ENCODE peak calls at places on chromosomes 2 and 18, in four cellular contexts. J is body of pancreas, D is tibial nerve, R is B cell. Y is an unnamed sample.

GRCh38 chr2:29742641-29743040 is 178.7 kb downstream of the ALK start:
- DNase-seq in J (no peak), R (no peak), D (no peak), Y (no peak)

GRCh38 chr2:108080177-108080576 is 93.9 kb downstream of the SLC5A7 start:
- DNase-seq in J (no peak), D (no peak), R (no peak), Y (no peak)

GRCh38 chr2:238081561-238081960 is 18.6 kb upstream of the ESPNL start:
- DNase-seq in R (no peak), J (no peak), D (no peak), Y (no peak)

GRCh38 chr2:160646684-160647444 is 153.3 kb upstream of the RBMS1 start:
- DNase-seq in D (no peak), R (no peak), J (no peak), Y (no peak)

GRCh38 chr2:11344956-11345671 is 678 bp upstream of the ROCK2 start:
- DNase-seq in R (no peak), J (peak; percentile 63), D (peak; percentile 92), Y (no peak)

GRCh38 chr2:221529943-221530652 is 42.0 kb downstream of the EPHA4 start:
- DNase-seq in D (no peak), R (no peak), J (no peak), Y (no peak)

GRCh38 chr2:27431395-27431794 is 3.0 kb downstream of the NRBP1 start:
- DNase-seq in D (no peak), R (no peak), J (no peak), Y (no peak)

GRCh38 chr2:43133708-43134570 is 92.5 kb downstream of the ZFP36L2 start:
- DNase-seq in J (no peak), D (no peak), R (peak; percentile 92), Y (peak; percentile 38)

GRCh38 chr2:30655211-30655610 is 152.0 kb downstream of the CAPN13 start:
- DNase-seq in D (no peak), J (no peak), R (no peak), Y (no peak)

GRCh38 chr2:68487773-68488355 is 20.5 kb downstream of the APLF start:
- DNase-seq in D (no peak), J (no peak), R (no peak), Y (peak; percentile 38)

GRCh38 chr2:154710078-154710477 is 11.6 kb downstream of the KCNJ3 start:
- DNase-seq in R (no peak), J (no peak), D (no peak), Y (no peak)

GRCh38 chr2:10889741-10890215 is 22.0 kb upstream of the KCNF1 start:
- DNase-seq in D (no peak), R (no peak), J (no peak), Y (no peak)

GRCh38 chr18:9869713-9870430 is 15.9 kb upstream of the TXNDC2 start:
- DNase-seq in J (peak; percentile 28), D (no peak), R (no peak), Y (peak; percentile 57)

GRCh38 chr2:184534986-184535385 is 63.3 kb upstream of the ZNF804A start:
- DNase-seq in J (no peak), R (no peak), D (no peak), Y (no peak)

GRCh38 chr2:69171070-69171811 is 158.3 kb downstream of the ANTXR1 start:
- DNase-seq in J (no peak), D (no peak), R (no peak), Y (no peak)

GRCh38 chr2:222819722-222820333 is 41.0 kb upstream of the ACSL3 start:
- DNase-seq in J (no peak), R (no peak), D (no peak), Y (no peak)

GRCh38 chr2:219002395-219003266 is 9.4 kb upstream of the CRYBA2 start:
- DNase-seq in D (no peak), J (peak; percentile 90), R (no peak), Y (peak; percentile 72)

GRCh38 chr18:13239557-13239956 is 21.0 kb downstream of the LDLRAD4 start:
- DNase-seq in J (peak; percentile 7), D (no peak), R (no peak), Y (no peak)

GRCh38 chr2:86625096-86625495 is 1.4 kb upstream of the RNF103 start:
- DNase-seq in R (no peak), D (no peak), J (no peak), Y (no peak)

GRCh38 chr18:67672142-67672541 is 155.6 kb upstream of the DSEL start:
- DNase-seq in R (no peak), J (no peak), D (no peak), Y (no peak)

GRCh38 chr2:33511141-33511540 is 34.7 kb downstream of the RASGRP3 start:
- DNase-seq in R (no peak), D (no peak), J (no peak), Y (no peak)
- TF ChIP-seq CTCF in R (no peak), D (no peak), J (no peak), Y (no peak)

DNA sequence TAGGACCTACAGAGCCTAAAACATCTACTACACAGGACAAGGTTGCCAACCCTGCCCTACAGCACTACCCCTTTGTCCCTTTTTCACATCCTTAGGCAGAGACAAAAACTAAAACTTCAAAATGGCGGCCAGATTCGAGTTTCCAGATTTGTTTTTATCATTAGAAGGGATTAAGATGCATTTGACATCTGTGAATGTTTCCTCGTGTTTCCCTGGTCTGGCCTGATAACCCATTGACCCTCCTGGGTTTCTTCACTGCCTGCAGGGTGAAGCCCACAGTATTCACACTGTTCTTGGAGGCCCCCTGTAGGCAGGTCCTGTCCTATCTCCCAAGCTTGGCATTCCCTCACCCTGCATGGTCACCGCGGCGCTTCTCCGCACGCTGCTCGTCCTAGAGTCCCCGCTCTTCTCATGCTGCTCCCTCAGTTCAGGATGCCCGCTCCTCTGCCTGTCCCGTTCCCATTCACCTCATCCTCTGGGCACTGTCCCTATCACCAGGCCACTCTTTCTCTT is 67.6 kb downstream of the TPGS2 start:
- DNase-seq in R (no peak), D (no peak), J (no peak), Y (no peak)
- TF ChIP-seq CTCF in R (no peak), D (no peak), J (no peak), Y (no peak)

DNA sequence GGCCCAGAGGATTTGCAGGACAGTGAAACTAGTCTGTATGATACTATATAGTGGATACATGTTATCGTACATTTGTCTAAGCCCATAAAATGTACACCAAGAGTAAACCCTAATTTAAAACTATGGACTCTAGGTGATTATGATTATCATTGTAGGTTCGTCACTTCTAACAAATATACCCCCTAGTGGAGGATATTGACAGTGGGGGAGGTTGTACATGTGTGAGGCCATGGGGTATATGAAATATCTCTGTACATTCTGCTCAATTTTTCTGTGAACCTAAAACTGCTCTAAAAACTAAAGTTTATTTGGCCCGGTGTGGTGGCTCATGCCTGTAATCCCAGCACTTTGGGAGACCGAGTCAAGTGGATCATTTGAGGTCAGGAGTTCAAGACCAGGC is 81.2 kb upstream of the CAB39 start:
- DNase-seq in R (no peak), J (no peak), D (no peak), Y (no peak)
- TF ChIP-seq CTCF in R (no peak), J (no peak), D (no peak), Y (no peak)

GRCh38 chr2:40255118-40255517 is 196.8 kb downstream of the SLC8A1 start:
- DNase-seq in J (no peak), D (no peak), R (no peak), Y (no peak)

GRCh38 chr2:40259900-40260299 is 192.0 kb downstream of the SLC8A1 start:
- DNase-seq in R (no peak), J (no peak), D (no peak), Y (no peak)

GRCh38 chr2:40256008-40256407 is 195.9 kb downstream of the SLC8A1 start:
- DNase-seq in J (no peak), R (no peak), D (no peak), Y (no peak)

GRCh38 chr2:40257812-40258457 is 194.0 kb downstream of the SLC8A1 start:
- DNase-seq in R (no peak), J (no peak), D (no peak), Y (no peak)

DNA sequence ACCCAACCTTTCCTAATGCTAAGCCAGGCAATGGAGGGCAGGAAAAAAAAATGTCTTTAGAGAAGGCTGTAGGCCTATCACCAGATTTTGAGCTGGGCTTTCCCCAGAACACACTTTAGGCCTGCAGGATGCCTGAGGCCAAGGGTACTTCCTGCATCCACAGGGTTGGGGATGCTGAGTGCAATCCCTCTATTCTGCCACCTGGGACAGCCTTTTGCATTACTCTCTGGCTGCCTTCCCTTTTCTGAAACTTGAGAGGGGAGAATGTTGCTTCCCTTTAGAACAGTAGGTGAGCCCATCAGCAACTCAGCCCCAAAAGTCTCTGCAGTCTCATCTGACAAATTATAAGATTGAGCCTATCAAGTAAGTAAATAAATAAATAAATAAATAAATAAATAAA is 195.2 kb downstream of the SLC8A1 start:
- DNase-seq in J (no peak), D (no peak), R (no peak), Y (no peak)
- TF ChIP-seq CTCF in J (no peak), D (no peak), R (no peak), Y (no peak)

DNA sequence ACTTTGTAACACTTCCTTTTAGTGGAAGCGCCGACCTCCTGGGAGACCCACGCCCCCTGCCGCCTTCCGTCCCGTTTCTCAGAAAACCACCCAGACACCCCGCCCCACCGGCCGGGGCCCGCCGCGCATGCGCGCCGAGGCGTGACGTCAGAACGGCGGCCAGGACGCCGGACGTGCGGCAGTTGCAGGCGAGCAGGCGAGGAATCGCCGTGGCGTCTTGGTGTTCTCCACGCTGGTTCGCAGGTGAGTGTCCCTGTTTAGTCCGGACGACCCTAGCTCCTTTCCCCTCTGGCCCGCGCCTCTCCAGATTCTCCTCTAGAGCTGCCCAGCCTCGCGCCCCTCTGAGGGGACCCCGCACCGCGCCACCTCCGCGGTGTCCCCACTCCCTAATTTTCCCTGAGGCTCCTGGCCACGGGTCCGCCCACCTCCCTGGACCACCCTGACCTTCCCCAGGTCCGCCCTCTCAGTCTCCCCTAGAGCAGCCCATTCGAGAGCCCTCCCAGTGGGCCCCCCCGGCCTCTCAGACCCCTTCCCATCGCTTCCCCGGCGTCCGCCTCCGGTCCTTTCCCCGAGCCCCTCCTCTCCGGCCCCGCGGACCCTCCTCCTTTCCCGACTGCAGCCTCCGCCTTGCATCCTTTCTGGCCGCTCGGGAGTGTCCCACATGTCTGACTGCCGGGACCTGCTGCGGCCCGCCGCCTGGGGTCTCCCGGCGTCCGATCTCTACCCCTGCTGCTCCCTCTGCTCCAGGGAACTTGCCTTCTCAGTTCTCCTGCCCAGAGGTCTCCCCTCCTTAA is at the start of gene PLEKHB2:
- DNase-seq in D (peak; percentile 84), J (peak; percentile 92), R (peak; percentile 90), Y (peak; percentile 95)
- TF ChIP-seq CTCF in D (peak; percentile 8), J (peak; percentile 33), R (no peak), Y (no peak)

Y was measured in GM10248.